ENCODE peak calls at places on chromosomes 4 and X, in seven cellular contexts. U, Z, I, P, M, B and A are unnamed samples.

GRCh38 chr4:161522031-161522430 is 641.8 kb downstream of the FSTL5 start:
- DNase-seq in U (no peak), Z (peak), I (no peak), P (no peak), M (no peak), B (no peak), A (no peak)

GRCh38 chr4:123418486-123418931 is 21.9 kb downstream of the SPRY1 start:
- DNase-seq in U (no peak), Z (peak), I (no peak), P (peak), M (peak), B (peak), A (peak)

GRCh38 chr4:99323761-99324160 is 2.6 kb upstream of the ADH1B start:
- DNase-seq in U (no peak), Z (peak), I (no peak), P (peak), M (no peak), B (no peak), A (no peak)

GRCh38 chr4:82049294-82049693 is 324.5 kb downstream of the HNRNPD start:
- DNase-seq in U (no peak), Z (no peak), I (no peak), P (no peak), M (no peak), B (no peak), A (no peak)

GRCh38 chr4:72489267-72489666 is 79.8 kb downstream of the ADAMTS3 start:
- DNase-seq in U (no peak), Z (peak), I (no peak), P (no peak), M (no peak), B (peak), A (no peak)

GRCh38 chr4:41878170-41878941 is 56.9 kb upstream of the TMEM33 start:
- DNase-seq in U (peak), Z (no peak), I (peak), P (no peak), M (no peak), B (no peak), A (peak)

GRCh38 chr4:24922416-24922815 is 9.6 kb upstream of the CCDC149 start:
- DNase-seq in U (no peak), Z (no peak), I (no peak), P (no peak), M (no peak), B (no peak), A (no peak)

GRCh38 chr4:30172416-30172815 is 547.8 kb upstream of the PCDH7 start:
- DNase-seq in U (no peak), Z (peak), I (no peak), P (no peak), M (no peak), B (no peak), A (no peak)

GRCh38 chr4:91984466-91984865 is 319.3 kb upstream of the GRID2 start:
- DNase-seq in U (no peak), Z (no peak), I (no peak), P (no peak), M (no peak), B (no peak), A (no peak)

GRCh38 chr4:48403358-48403757 is 62.0 kb downstream of the SLAIN2 start:
- DNase-seq in U (no peak), Z (no peak), I (no peak), P (no peak), M (no peak), B (no peak), A (no peak)

GRCh38 chr4:46844325-46844917 is 64.6 kb downstream of the COX7B2 start:
- DNase-seq in U (peak), Z (peak), I (no peak), P (peak), M (peak), B (peak), A (peak)

GRCh38 chr4:166003811-166004210 is 130.8 kb downstream of the TLL1 start:
- DNase-seq in U (no peak), Z (no peak), I (no peak), P (no peak), M (no peak), B (no peak), A (no peak)

GRCh38 chrX:151397741-151398070 is 700 bp downstream of the VMA21 start:
- DNase-seq in U (peak), Z (peak), I (no peak), P (no peak), M (peak), B (no peak), A (peak)

GRCh38 chr4:88522702-88523324 is 763 bp downstream of the PYURF start:
- DNase-seq in U (peak), Z (peak), I (no peak), P (peak), M (peak), B (peak), A (peak)

GRCh38 chr4:183205193-183205592 is 106.1 kb downstream of the WWC2 start:
- DNase-seq in U (no peak), Z (no peak), I (no peak), P (no peak), M (no peak), B (no peak), A (no peak)

GRCh38 chr4:173516621-173517612 is 13.1 kb downstream of the HAND2 start:
- DNase-seq in U (peak), Z (no peak), I (peak), P (no peak), M (no peak), B (no peak), A (peak)

GRCh38 chr4:62548108-62548524 is 1348.0 kb downstream of the ADGRL3 start:
- DNase-seq in U (no peak), Z (no peak), I (peak), P (no peak), M (no peak), B (no peak), A (peak)

GRCh38 chr4:2862528-2862927 is 18.9 kb downstream of the ADD1 start:
- DNase-seq in U (no peak), Z (no peak), I (peak), P (peak), M (no peak), B (peak), A (peak)

GRCh38 chr4:45692131-45692530 is 431.7 kb downstream of the GABRG1 start:
- DNase-seq in U (no peak), Z (no peak), I (no peak), P (no peak), M (no peak), B (no peak), A (no peak)

GRCh38 chr4:16205298-16206164 is 20.7 kb downstream of the TAPT1 start:
- DNase-seq in U (peak), Z (no peak), I (no peak), P (peak), M (peak), B (no peak), A (peak)

GRCh38 chr4:32847466-32847865 is 2127.3 kb downstream of the PCDH7 start:
- DNase-seq in U (no peak), Z (peak), I (no peak), P (no peak), M (no peak), B (no peak), A (peak)

GRCh38 chr4:173169428-173170209 is 1.0 kb downstream of the GALNT7 start:
- DNase-seq in U (peak), Z (peak), I (peak), P (peak), M (peak), B (peak), A (peak)

GRCh38 chr4:112747035-112747434 is 110.1 kb downstream of the LARP7 start:
- DNase-seq in U (no peak), Z (no peak), I (no peak), P (no peak), M (no peak), B (no peak), A (peak)

GRCh38 chr4:176256921-176257320 is 12.1 kb downstream of the ASB5 start:
- DNase-seq in U (no peak), Z (no peak), I (no peak), P (no peak), M (no peak), B (peak), A (no peak)

GRCh38 chrX:45711231-45711630 is 510.6 kb upstream of the DIPK2B start:
- DNase-seq in U (no peak), Z (no peak), I (no peak), P (no peak), M (no peak), B (peak), A (no peak)
- H2AFZ ChIP-seq in U (peak), Z (no peak), I (no peak), P (no peak), M (no peak), B (no peak), A (no peak)

GRCh38 chr4:20252656-20253271 is 1.1 kb downstream of the SLIT2 start:
- DNase-seq in U (peak), Z (peak), I (peak), P (peak), M (no peak), B (no peak), A (peak)

GRCh38 chr4:20254517-20255250 is 3.0 kb downstream of the SLIT2 start:
- DNase-seq in U (peak), Z (peak), I (no peak), P (peak), M (no peak), B (no peak), A (peak)

GRCh38 chr4:20255251-20255586 is 3.5 kb downstream of the SLIT2 start:
- DNase-seq in U (no peak), Z (no peak), I (no peak), P (peak), M (no peak), B (no peak), A (no peak)

GRCh38 chr4:20253272-20253798 is 1.6 kb downstream of the SLIT2 start:
- DNase-seq in U (no peak), Z (peak), I (no peak), P (peak), M (no peak), B (no peak), A (peak)

DNA sequence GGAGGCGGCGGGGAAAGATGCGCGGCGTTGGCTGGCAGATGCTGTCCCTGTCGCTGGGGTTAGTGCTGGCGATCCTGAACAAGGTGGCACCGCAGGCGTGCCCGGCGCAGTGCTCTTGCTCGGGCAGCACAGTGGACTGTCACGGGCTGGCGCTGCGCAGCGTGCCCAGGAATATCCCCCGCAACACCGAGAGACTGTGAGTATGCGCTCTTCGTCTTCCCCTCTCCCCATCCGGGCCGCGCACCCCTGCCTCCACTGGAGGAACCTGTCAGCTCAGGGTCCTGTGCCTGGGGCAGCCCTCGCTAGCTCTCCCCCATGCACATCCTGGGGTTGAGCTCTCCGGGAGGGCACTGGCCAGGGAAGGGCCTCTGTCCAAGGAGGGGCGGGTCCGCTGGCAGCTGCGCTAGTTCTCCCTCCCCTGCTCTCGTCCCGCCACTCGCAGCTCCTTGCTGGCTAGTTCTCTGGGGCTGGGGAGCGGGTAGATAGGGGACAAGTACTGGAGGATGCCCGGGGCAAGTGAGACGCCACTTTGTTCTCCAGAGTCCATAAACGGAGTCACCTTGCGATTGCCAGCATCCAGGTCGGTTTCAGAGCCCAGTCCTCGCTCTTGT is 2.2 kb downstream of the SLIT2 start:
- DNase-seq in U (peak), Z (peak), I (peak), P (peak), M (no peak), B (no peak), A (peak)
- H2AFZ ChIP-seq in U (peak), Z (peak), I (no peak), P (peak), M (no peak), B (peak), A (no peak)

GRCh38 chr4:85126991-85127591 is 160.6 kb upstream of the WDFY3 start:
- DNase-seq in U (no peak), Z (no peak), I (no peak), P (no peak), M (no peak), B (no peak), A (no peak)
- H2AFZ ChIP-seq in U (no peak), Z (no peak), I (no peak), P (no peak), M (no peak), B (no peak), A (peak)

GRCh38 chrX:7330971-7331746 is 183.2 kb upstream of the PUDP start:
- DNase-seq in U (no peak), Z (peak), I (no peak), P (peak), M (no peak), B (no peak), A (no peak)
- H2AFZ ChIP-seq in U (no peak), Z (no peak), I (no peak), P (no peak), M (no peak), B (no peak), A (no peak)

DNA sequence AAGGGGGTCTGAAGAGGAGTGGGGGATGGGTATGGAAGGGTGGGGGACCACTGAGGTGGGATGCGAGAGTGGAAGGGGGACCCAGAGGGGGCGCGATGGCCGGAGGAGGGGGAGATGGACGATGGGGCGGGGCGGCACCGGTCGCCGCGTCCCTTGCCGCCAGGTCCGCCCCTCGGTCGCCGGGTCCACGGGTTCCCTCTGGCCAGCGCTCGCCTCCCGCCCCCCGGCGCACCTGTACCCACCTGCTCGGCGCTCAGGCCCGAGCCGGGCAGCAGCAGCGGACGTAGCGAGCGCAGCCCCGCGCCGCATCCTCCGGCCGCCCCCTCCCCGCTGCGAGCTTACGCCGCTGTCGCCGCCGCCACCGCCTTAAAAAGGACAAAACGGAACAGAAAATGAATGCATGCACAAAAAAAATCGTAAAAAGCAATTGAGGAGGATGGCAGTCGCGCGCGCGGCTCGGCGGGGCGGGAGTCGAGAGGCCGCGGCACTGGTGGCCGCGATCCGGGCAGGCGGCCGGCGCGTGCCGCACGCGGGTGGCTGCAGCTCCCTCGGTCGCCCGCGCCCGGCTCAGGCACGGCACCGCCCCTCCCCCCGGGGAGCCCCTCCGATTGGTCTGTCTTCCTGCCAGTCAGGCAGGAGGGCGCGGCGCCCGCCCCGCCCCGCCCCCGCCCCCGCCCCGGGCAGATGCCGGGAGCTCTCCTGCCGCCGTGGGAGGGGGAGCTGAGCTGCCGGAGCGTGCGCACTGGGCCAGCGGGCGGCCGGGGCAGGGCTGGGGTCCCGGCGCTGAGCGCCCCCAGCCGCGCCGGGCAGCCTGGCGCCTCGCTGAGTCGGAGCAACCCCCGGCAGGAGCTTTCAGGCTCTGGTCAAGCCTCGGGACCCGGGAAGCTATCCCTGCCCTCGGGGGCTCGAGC is at the start of gene JAKMIP1:
- DNase-seq in U (peak), Z (peak), I (peak), P (peak), M (peak), B (peak), A (peak)
- H2AFZ ChIP-seq in U (no peak), Z (no peak), I (peak), P (no peak), M (peak), B (no peak), A (peak)